ENCODE peak calls at places on chromosomes 2 and 18, in five cellular contexts. One of them, this sample, is unnamed.

GRCh38 chr2:145692971-145693478 is 1173.1 kb upstream of the ZEB2 start:
- DNase-seq in PC-3: peak
- DNase-seq in A549: no peak
- DNase-seq in CD4-positive, alpha-beta T cell: no peak
- DNase-seq in dorsolateral prefrontal cortex: no peak
- DNase-seq in this sample: no peak

GRCh38 chr2:239259603-239260298 is 141.1 kb downstream of the HDAC4 start:
- DNase-seq in A549: no peak
- DNase-seq in dorsolateral prefrontal cortex: no peak
- DNase-seq in PC-3: no peak
- DNase-seq in CD4-positive, alpha-beta T cell: no peak
- DNase-seq in this sample: no peak

GRCh38 chr18:49019446-49020045 is 68.8 kb upstream of the SMAD7 start:
- DNase-seq in A549: no peak
- DNase-seq in CD4-positive, alpha-beta T cell: no peak
- DNase-seq in PC-3: no peak
- DNase-seq in dorsolateral prefrontal cortex: no peak
- DNase-seq in this sample: no peak

GRCh38 chr2:138486347-138487198 is 15.0 kb upstream of the SPOPL start:
- DNase-seq in PC-3: no peak
- DNase-seq in dorsolateral prefrontal cortex: no peak
- DNase-seq in CD4-positive, alpha-beta T cell: no peak
- DNase-seq in A549: no peak
- DNase-seq in this sample: no peak

GRCh38 chr2:152647417-152648010 is 69.7 kb downstream of the PRPF40A start:
- DNase-seq in dorsolateral prefrontal cortex: peak
- DNase-seq in CD4-positive, alpha-beta T cell: no peak
- DNase-seq in PC-3: no peak
- DNase-seq in A549: no peak
- DNase-seq in this sample: no peak

GRCh38 chr2:217610411-217610814 is 392.4 kb downstream of the TNS1 start:
- DNase-seq in PC-3: no peak
- DNase-seq in CD4-positive, alpha-beta T cell: peak
- DNase-seq in A549: no peak
- DNase-seq in dorsolateral prefrontal cortex: peak
- DNase-seq in this sample: no peak

GRCh38 chr2:205680067-205680466 is 2.2 kb upstream of the NRP2 start:
- DNase-seq in CD4-positive, alpha-beta T cell: no peak
- DNase-seq in PC-3: peak
- DNase-seq in dorsolateral prefrontal cortex: no peak
- DNase-seq in A549: peak
- DNase-seq in this sample: peak

GRCh38 chr2:240433973-240434727 is 1.3 kb upstream of the GPC1 start:
- DNase-seq in A549: peak
- DNase-seq in CD4-positive, alpha-beta T cell: no peak
- DNase-seq in PC-3: peak
- DNase-seq in dorsolateral prefrontal cortex: no peak
- DNase-seq in this sample: peak

GRCh38 chr2:96509114-96509846 is 4.1 kb upstream of the NEURL3 start:
- DNase-seq in dorsolateral prefrontal cortex: peak
- DNase-seq in CD4-positive, alpha-beta T cell: no peak
- DNase-seq in PC-3: peak
- DNase-seq in A549: peak
- DNase-seq in this sample: peak

GRCh38 chr2:149652520-149652919 is 64.9 kb upstream of the MMADHC start:
- DNase-seq in CD4-positive, alpha-beta T cell: no peak
- DNase-seq in PC-3: no peak
- DNase-seq in dorsolateral prefrontal cortex: no peak
- DNase-seq in A549: no peak
- DNase-seq in this sample: no peak

GRCh38 chr2:149652925-149653324 is 65.3 kb upstream of the MMADHC start:
- DNase-seq in CD4-positive, alpha-beta T cell: no peak
- DNase-seq in dorsolateral prefrontal cortex: no peak
- DNase-seq in A549: no peak
- DNase-seq in PC-3: no peak
- DNase-seq in this sample: no peak

GRCh38 chr2:149650006-149650405 is 62.4 kb upstream of the MMADHC start:
- DNase-seq in dorsolateral prefrontal cortex: no peak
- DNase-seq in PC-3: no peak
- DNase-seq in CD4-positive, alpha-beta T cell: no peak
- DNase-seq in A549: no peak
- DNase-seq in this sample: no peak

GRCh38 chr2:149653831-149654445 is 66.4 kb upstream of the MMADHC start:
- DNase-seq in dorsolateral prefrontal cortex: no peak
- DNase-seq in A549: no peak
- DNase-seq in CD4-positive, alpha-beta T cell: no peak
- DNase-seq in PC-3: no peak
- DNase-seq in this sample: no peak

DNA sequence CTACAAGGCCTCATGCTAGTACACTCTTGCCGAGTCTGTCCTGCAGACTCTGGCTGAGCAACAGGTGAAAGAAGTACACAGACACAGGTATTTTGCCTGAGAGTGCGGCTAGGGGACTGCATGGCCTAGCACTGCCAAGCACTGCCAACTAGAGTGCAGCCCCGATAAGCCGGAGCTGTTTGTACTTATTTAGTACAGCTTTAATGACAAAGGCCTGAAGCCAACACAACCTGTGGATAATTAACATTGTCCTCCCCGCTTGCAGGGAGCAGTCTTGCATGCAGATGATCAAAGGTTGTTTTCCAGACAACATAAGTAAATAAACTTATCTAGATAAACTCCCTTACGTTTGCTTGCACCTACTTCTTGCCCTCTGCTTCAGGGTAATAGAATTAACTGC is 63.7 kb upstream of the MMADHC start:
- DNase-seq in PC-3: no peak
- DNase-seq in CD4-positive, alpha-beta T cell: no peak
- DNase-seq in A549: no peak
- DNase-seq in dorsolateral prefrontal cortex: no peak
- DNase-seq in this sample: no peak
- H3K27ac ChIP-seq in PC-3: no peak
- H3K27ac ChIP-seq in CD4-positive, alpha-beta T cell: no peak
- H3K27ac ChIP-seq in A549: peak
- H3K27ac ChIP-seq in dorsolateral prefrontal cortex: no peak
- H3K27ac ChIP-seq in this sample: no peak

DNA sequence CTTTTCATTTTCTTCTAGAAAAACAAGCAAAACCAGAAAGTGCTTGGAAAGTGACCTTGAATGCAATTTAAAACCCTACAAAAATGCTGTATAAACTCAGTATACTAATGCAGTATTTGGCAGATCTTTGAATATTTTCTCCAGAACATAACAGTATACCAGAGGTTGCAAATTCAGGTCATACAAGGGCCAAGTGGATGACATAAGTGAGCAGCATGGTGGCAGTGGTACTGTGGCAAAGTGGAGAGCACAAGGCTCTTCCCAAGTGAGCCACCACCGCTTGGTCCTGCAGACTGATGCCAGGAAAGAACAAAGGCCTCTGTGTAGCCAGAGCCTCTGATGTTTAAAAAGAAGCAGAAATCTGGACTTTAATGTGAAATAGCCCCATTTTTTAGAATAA is 33.1 kb downstream of the METTL4 start:
- DNase-seq in A549: no peak
- DNase-seq in CD4-positive, alpha-beta T cell: no peak
- DNase-seq in PC-3: no peak
- DNase-seq in dorsolateral prefrontal cortex: no peak
- DNase-seq in this sample: no peak
- H3K27ac ChIP-seq in A549: no peak
- H3K27ac ChIP-seq in CD4-positive, alpha-beta T cell: no peak
- H3K27ac ChIP-seq in PC-3: no peak
- H3K27ac ChIP-seq in dorsolateral prefrontal cortex: no peak
- H3K27ac ChIP-seq in this sample: no peak

GRCh38 chr18:74273394-74273793 is 18.4 kb downstream of the CYB5A start:
- DNase-seq in CD4-positive, alpha-beta T cell: no peak
- DNase-seq in PC-3: no peak
- DNase-seq in A549: no peak
- DNase-seq in dorsolateral prefrontal cortex: no peak
- DNase-seq in this sample: no peak
- H3K27ac ChIP-seq in CD4-positive, alpha-beta T cell: no peak
- H3K27ac ChIP-seq in PC-3: no peak
- H3K27ac ChIP-seq in A549: no peak
- H3K27ac ChIP-seq in dorsolateral prefrontal cortex: no peak
- H3K27ac ChIP-seq in this sample: no peak

GRCh38 chr2:135947483-135947882 is 37.9 kb downstream of the DARS1 start:
- DNase-seq in A549: no peak
- DNase-seq in dorsolateral prefrontal cortex: no peak
- DNase-seq in PC-3: no peak
- DNase-seq in CD4-positive, alpha-beta T cell: no peak
- DNase-seq in this sample: no peak

GRCh38 chr2:135945521-135945920 is 39.9 kb downstream of the DARS1 start:
- DNase-seq in A549: no peak
- DNase-seq in PC-3: no peak
- DNase-seq in dorsolateral prefrontal cortex: no peak
- DNase-seq in CD4-positive, alpha-beta T cell: no peak
- DNase-seq in this sample: no peak

GRCh38 chr2:135948141-135948540 is 37.3 kb downstream of the DARS1 start:
- DNase-seq in dorsolateral prefrontal cortex: no peak
- DNase-seq in A549: no peak
- DNase-seq in CD4-positive, alpha-beta T cell: no peak
- DNase-seq in PC-3: no peak
- DNase-seq in this sample: no peak

GRCh38 chr2:135951071-135951583 is 34.3 kb downstream of the DARS1 start:
- DNase-seq in PC-3: no peak
- DNase-seq in A549: no peak
- DNase-seq in dorsolateral prefrontal cortex: no peak
- DNase-seq in CD4-positive, alpha-beta T cell: no peak
- DNase-seq in this sample: no peak

DNA sequence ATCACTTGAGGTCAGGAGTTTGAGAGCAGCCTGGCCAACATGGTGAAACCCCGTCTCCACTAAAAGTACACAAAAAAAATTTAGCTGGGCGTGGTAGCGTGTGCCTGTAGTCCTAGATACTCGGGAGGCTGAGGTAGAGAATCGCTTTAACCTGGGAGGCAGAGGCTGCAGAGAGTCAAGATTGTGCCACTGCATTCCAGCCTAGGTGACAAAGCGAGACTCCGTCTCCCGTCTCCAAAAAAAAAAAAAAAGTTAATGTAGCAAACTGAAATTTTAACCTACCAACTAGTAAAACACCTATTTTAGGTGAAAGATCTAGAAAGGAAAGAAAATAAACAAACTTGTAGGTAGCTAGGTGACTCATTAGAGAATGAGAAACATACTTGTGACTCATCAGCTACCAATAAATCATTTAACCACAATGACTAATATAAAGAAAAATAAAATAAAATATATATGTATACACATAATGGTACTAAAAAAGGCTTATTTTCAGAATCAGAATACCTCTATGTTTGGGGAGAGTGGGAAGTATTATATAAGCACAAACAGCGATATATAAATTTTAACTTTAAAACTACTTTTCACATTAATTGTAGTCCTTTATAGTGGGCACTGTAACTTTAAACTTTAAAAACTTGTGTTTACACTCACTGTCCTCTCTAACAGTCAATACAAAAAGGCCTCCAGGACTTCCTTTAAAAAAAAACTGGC is 36.6 kb downstream of the DARS1 start:
- DNase-seq in CD4-positive, alpha-beta T cell: peak
- DNase-seq in dorsolateral prefrontal cortex: no peak
- DNase-seq in PC-3: peak
- DNase-seq in A549: peak
- DNase-seq in this sample: no peak
- H3K27ac ChIP-seq in CD4-positive, alpha-beta T cell: peak
- H3K27ac ChIP-seq in dorsolateral prefrontal cortex: no peak
- H3K27ac ChIP-seq in PC-3: peak
- H3K27ac ChIP-seq in A549: peak
- H3K27ac ChIP-seq in this sample: no peak

DNA sequence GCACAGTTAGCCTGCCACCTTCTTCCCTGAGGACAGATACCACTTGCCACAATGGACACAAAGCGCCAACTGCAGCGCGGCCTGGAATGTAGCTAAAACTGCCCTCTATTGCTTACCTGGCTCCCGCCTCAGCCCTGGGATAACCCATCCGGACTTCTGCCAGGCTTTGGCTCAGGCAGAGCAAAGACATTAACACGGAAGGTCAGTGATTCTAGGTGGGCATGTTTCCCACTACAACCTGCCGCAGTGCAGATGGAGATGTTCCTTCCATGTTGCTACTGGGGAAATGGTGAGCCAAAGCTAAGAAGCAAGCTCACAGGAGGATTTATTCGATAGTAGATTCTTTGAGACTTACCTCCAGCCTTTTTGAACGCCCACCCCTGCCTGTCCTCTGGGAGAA is 74.8 kb downstream of the XDH start:
- DNase-seq in CD4-positive, alpha-beta T cell: no peak
- DNase-seq in dorsolateral prefrontal cortex: peak
- DNase-seq in PC-3: no peak
- DNase-seq in A549: no peak
- DNase-seq in this sample: no peak
- H3K27ac ChIP-seq in CD4-positive, alpha-beta T cell: no peak
- H3K27ac ChIP-seq in dorsolateral prefrontal cortex: no peak
- H3K27ac ChIP-seq in PC-3: no peak
- H3K27ac ChIP-seq in A549: no peak
- H3K27ac ChIP-seq in this sample: no peak

GRCh38 chr18:79438581-79438980 is 42.9 kb downstream of the NFATC1 start:
- DNase-seq in A549: no peak
- DNase-seq in dorsolateral prefrontal cortex: no peak
- DNase-seq in PC-3: peak
- DNase-seq in CD4-positive, alpha-beta T cell: no peak
- DNase-seq in this sample: no peak
- H3K27ac ChIP-seq in A549: no peak
- H3K27ac ChIP-seq in dorsolateral prefrontal cortex: no peak
- H3K27ac ChIP-seq in PC-3: no peak
- H3K27ac ChIP-seq in CD4-positive, alpha-beta T cell: no peak
- H3K27ac ChIP-seq in this sample: no peak